ENCODE peak calls at places on chromosomes 5 and 9, in ten cellular contexts. M is GM04503; A is stimulated activated CD4-positive, alpha-beta T cell treated with anti-CD3 and anti-CD28 coated beads, Interleukin-4, amount 100 ng/mL, for 48 hours; R is aorta; P is M059J; L is AG09319; U is activated CD8-positive, alpha-beta memory T cell treated with anti-CD3 and anti-CD28 coated beads, Interleukin-2, amount 10 ng/mL, durations not matched to agents 7 days and 5 days; I is activated gamma-delta T cell treated with Interleukin-2 at 50 U/mL for 16 hours; D is activated T-cell treated with anti-CD3 and anti-CD28 coated beads, Interleukin-2, amount 50 U/mL, for 48 hours; S is A549. K is an unnamed sample.

GRCh38 chr5:135822959-135823358 is 11.5 kb upstream of the SLC25A48 start:
- DNase-seq in L (no peak), U (no peak), P (no peak), A (no peak), S (no peak), D (no peak), R (no peak), M (no peak), I (no peak), K (no peak)

GRCh38 chr5:14469485-14470377 is 111.9 kb upstream of the OTULINL start:
- DNase-seq in M (no peak), S (no peak), P (no peak), U (no peak), I (no peak), A (no peak), R (no peak), L (no peak), D (no peak), K (no peak)

GRCh38 chr9:108212179-108212578 is 643.6 kb downstream of the ACTL7B start:
- DNase-seq in U (no peak), A (no peak), S (no peak), I (no peak), R (no peak), D (no peak), P (peak; percentile 21), M (no peak), L (no peak), K (no peak)

GRCh38 chr9:34996181-34996904 is 6.8 kb downstream of the DNAJB5 start:
- DNase-seq in R (peak; percentile 74), P (no peak), S (no peak), L (no peak), D (no peak), A (no peak), M (no peak), U (no peak), I (no peak), K (no peak)

GRCh38 chr5:125227333-125228075 is 481.1 kb upstream of the ZNF608 start:
- DNase-seq in S (peak; percentile 29), U (no peak), L (no peak), M (no peak), A (no peak), R (no peak), P (peak; percentile 22), I (no peak), D (no peak), K (peak; percentile 31)

GRCh38 chr9:92324889-92325268 is 271 bp downstream of the NOL8 start:
- DNase-seq in U (no peak), M (peak; percentile 20), A (no peak), D (no peak), P (no peak), L (no peak), S (no peak), R (no peak), I (no peak), K (no peak)

GRCh38 chr5:122295138-122295537 is 16.9 kb upstream of the SNCAIP start:
- DNase-seq in A (no peak), P (peak; percentile 17), R (no peak), I (no peak), M (no peak), L (no peak), S (peak; percentile 15), U (no peak), D (no peak), K (no peak)

GRCh38 chr5:68214472-68215207 is 916 bp upstream of the PIK3R1 start:
- DNase-seq in P (no peak), M (no peak), R (no peak), I (no peak), D (no peak), L (no peak), A (no peak), U (no peak), S (peak; percentile 3), K (peak; percentile 22)

GRCh38 chr5:163565931-163566608 is 60.7 kb downstream of the MAT2B start:
- DNase-seq in R (peak; percentile 74), A (no peak), I (peak; percentile 11), U (peak; percentile 44), D (peak; percentile 48), P (peak; percentile 40), M (no peak), L (no peak), S (peak; percentile 6), K (no peak)

K was measured in LoVo.